ENCODE peak calls at places on chromosomes 11 and 22, in eight cellular contexts. X is sigmoid colon, T is A549, V is K562, G is testis, N is ovary, I is Peyer's patch, E is HCT116. S is an unnamed sample.

GRCh38 chr11:62958547-62959071 is 26.2 kb downstream of the SLC22A6 start:
- DNase-seq in V (no peak), E (no peak), I (no peak), G (no peak), N (peak), T (no peak), X (peak), S (peak)

GRCh38 chr11:3092603-3093141 is 35.4 kb upstream of the CARS1 start:
- DNase-seq in E (no peak), V (no peak), I (no peak), N (no peak), G (no peak), T (no peak), X (peak), S (no peak)

GRCh38 chr11:92932023-92932422 is 37.4 kb upstream of the MTNR1B start:
- DNase-seq in N (no peak), I (no peak), T (no peak), G (no peak), E (no peak), V (no peak), X (no peak), S (no peak)

GRCh38 chr11:16605440-16605970 is 132.9 kb upstream of the C11orf58 start:
- DNase-seq in I (peak), V (peak), E (no peak), N (no peak), T (no peak), G (peak), X (no peak), S (no peak)

GRCh38 chr22:39719559-39720450 is 149.3 kb downstream of the CACNA1I start:
- DNase-seq in E (no peak), X (no peak), G (no peak), V (no peak), T (no peak), N (no peak), I (peak), S (no peak)

GRCh38 chr11:12798609-12799011 is 124.4 kb downstream of the TEAD1 start:
- DNase-seq in G (no peak), N (no peak), E (no peak), I (no peak), T (no peak), X (peak), V (no peak), S (no peak)

GRCh38 chr11:106480581-106481185 is 403.2 kb downstream of the AASDHPPT start:
- DNase-seq in X (no peak), T (no peak), V (no peak), I (no peak), N (no peak), E (no peak), G (no peak), S (no peak)

GRCh38 chr11:1891831-1892115 is at the start of gene PRR33:
- DNase-seq in N (no peak), I (peak), V (no peak), T (no peak), E (no peak), X (no peak), G (no peak), S (no peak)

GRCh38 chr11:2517016-2517385 is 72.2 kb downstream of the KCNQ1 start:
- DNase-seq in N (peak), G (no peak), V (no peak), X (peak), I (peak), T (no peak), E (no peak), S (no peak)

GRCh38 chr11:114244995-114245394 is 51.2 kb upstream of the NNMT start:
- DNase-seq in E (no peak), X (no peak), G (no peak), N (no peak), V (no peak), I (no peak), T (no peak), S (no peak)

GRCh38 chr22:45180280-45180679 is 16.6 kb downstream of the NUP50 start:
- DNase-seq in G (no peak), X (no peak), T (no peak), N (no peak), I (no peak), E (no peak), V (no peak), S (no peak)

GRCh38 chr11:12675951-12676711 is 1.9 kb downstream of the TEAD1 start:
- DNase-seq in N (peak), E (no peak), T (no peak), X (peak), I (peak), G (peak), V (no peak), S (no peak)

GRCh38 chr11:109037856-109038780 is 373.2 kb downstream of the DDX10 start:
- DNase-seq in V (no peak), G (no peak), E (no peak), N (no peak), T (no peak), I (no peak), X (no peak), S (no peak)

GRCh38 chr11:125111341-125112234 is at the start of gene TMEM218:
- DNase-seq in E (peak), X (peak), G (peak), N (peak), I (peak), T (peak), V (peak), S (peak)
- TF ChIP-seq POLR2A in E (peak), X (no peak), G (no peak), N (peak), I (peak), T (peak), V (peak), S (no peak)

GRCh38 chr22:36419912-36420882 is 32.4 kb upstream of the MYH9 start:
- DNase-seq in E (no peak), I (no peak), G (no peak), X (no peak), T (no peak), N (no peak), V (no peak), S (no peak)

GRCh38 chr22:36423461-36424404 is 36.0 kb upstream of the MYH9 start:
- DNase-seq in N (no peak), V (peak), E (no peak), X (no peak), I (no peak), T (no peak), G (no peak), S (no peak)

GRCh38 chr22:36424901-36425579 is 37.3 kb upstream of the MYH9 start:
- DNase-seq in I (no peak), E (no peak), G (no peak), X (no peak), V (no peak), N (no peak), T (no peak), S (no peak)

GRCh38 chr22:36419177-36419911 is 31.6 kb upstream of the MYH9 start:
- DNase-seq in G (peak), E (no peak), V (peak), X (peak), T (no peak), N (peak), I (no peak), S (no peak)

DNA sequence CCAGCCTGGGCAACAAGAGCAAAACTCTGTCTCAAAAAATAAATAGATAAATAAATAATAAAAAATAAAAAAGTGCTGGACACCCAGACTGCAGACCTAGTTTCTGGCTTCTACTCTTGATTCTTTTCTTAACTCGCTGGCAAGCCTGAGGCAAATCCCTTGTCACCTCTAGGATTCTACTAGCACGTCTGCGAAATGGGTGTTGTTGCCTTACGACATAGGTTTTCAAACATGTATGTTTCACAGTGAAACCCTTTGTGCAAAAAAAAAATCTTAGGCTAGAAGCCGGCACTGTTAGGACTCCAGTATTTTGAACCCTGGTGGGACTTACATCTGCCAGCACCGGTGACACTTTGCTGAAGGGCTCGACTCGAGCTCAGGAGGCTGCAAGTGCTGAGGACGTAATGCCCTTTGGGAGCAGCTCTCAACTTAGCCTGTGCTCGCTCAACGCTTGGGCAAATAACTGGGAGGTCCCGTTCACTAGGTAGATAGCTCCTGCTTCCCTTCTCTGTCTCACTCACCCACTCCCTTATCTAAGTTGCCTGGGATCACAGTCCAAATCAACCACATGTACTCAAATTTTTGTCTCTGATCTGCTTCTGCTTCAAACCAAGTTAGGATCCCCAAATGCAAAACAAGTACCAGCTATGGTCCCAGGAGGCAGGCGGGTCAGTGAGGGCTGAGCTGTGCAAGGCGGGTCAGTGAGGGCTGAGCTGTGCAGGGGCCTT is 34.7 kb upstream of the MYH9 start:
- DNase-seq in T (no peak), G (no peak), N (no peak), V (no peak), E (no peak), I (no peak), X (no peak), S (no peak)
- TF ChIP-seq POLR2A in T (no peak), G (no peak), N (no peak), V (no peak), E (no peak), I (no peak), X (no peak), S (no peak)

GRCh38 chr11:57475671-57476222 is 15.4 kb downstream of the RTN4RL2 start:
- DNase-seq in G (no peak), E (no peak), N (no peak), X (no peak), T (no peak), V (no peak), I (no peak), S (no peak)

GRCh38 chr11:57473208-57473930 is 13.0 kb downstream of the RTN4RL2 start:
- DNase-seq in X (no peak), G (no peak), T (no peak), V (peak), I (no peak), N (no peak), E (no peak), S (no peak)

GRCh38 chr11:57475191-57475590 is 14.9 kb downstream of the RTN4RL2 start:
- DNase-seq in T (no peak), E (no peak), V (no peak), I (no peak), G (no peak), N (no peak), X (no peak), S (no peak)

GRCh38 chr11:57474017-57474750 is 13.9 kb downstream of the RTN4RL2 start:
- DNase-seq in E (no peak), T (no peak), X (no peak), V (peak), G (no peak), I (no peak), N (no peak), S (peak)

DNA sequence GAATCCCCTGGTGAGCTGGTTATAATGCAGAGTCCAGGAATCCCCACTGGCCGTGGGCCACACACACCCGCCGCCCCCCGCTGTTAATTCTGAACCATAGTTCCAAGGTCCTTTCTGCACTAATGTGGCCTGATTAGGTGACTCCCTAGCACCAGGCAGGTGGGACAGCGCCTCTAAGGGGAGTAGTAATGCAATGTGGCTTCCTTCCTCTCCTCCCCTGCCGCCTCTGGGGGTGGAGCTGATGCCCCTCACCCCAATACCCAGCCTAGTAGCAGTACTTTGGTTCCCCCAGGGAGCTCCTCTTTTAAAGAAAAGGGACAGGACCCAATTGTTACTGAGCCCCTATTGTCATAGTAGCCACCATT is 14.4 kb downstream of the RTN4RL2 start:
- DNase-seq in E (no peak), I (no peak), V (no peak), X (no peak), N (no peak), T (no peak), G (no peak), S (no peak)
- TF ChIP-seq POLR2A in E (no peak), I (no peak), V (no peak), X (no peak), N (no peak), T (no peak), G (no peak), S (no peak)

GRCh38 chr22:43088979-43089717 is at the start of gene TTLL1:
- DNase-seq in E (peak), G (peak), X (peak), V (peak), I (peak), T (peak), N (peak), S (peak)
- TF ChIP-seq POLR2A in E (peak), G (no peak), X (no peak), V (peak), I (peak), T (peak), N (peak), S (peak)

DNA sequence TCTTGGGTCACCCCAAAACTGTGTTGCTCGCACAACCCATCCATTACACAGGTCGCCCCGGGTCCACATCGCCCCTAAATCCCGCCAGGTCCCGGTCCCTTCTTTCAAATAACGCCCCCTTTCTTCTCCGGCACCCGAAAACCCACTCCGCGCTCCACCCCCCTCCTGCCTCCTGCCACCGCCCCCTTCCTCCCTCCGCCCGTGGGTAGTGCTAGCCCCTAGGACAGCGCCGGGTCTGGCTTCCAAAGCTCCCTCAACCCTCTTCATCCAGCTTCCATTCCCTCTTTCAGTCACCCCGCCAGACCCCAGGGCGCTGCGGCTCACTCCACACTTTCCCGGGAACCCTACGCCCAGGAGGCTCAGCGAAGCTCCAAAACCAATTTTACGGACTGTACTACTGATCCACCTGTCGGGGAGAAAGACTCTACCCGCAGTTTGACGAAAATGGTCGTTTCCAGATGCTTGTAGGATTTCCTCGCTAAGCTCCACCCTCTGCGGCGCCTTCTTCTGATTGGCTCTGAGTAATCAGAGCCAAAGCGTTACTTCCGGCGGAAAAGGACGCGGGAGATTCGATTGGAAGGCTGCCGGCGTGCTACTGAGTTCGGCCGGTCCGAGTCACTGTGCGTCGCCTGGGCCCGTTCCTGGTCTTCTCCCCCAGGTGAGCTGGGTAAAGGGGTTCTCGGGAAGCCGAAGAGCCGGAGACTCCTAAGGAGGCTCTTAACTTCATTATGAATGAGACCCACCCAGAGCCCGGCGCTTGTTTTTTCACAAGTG is at the start of gene DDIAS:
- DNase-seq in E (peak), X (peak), V (peak), N (peak), I (peak), T (peak), G (peak), S (peak)
- TF ChIP-seq POLR2A in E (peak), X (peak), V (peak), N (peak), I (peak), T (peak), G (peak), S (peak)